ENCODE peak calls at places on chromosomes 5 and 9, in six cellular contexts. F, B, S, Y, J and N are unnamed samples.
A peak's percentile ranks its signal among the peaks of the same experiment; 100 is the strongest.

GRCh38 chr5:68067353-68067752 is 148.2 kb upstream of the PIK3R1 start:
- DNase-seq in F (no peak), B (no peak), Y (no peak), J (peak; percentile 63), S (peak; percentile 44), N (no peak)

GRCh38 chr5:140108093-140109049 is 5.5 kb upstream of the PURA start:
- DNase-seq in S (no peak), F (peak; percentile 30), J (no peak), Y (peak; percentile 45), B (no peak), N (no peak)

GRCh38 chr5:180593446-180594206 is 2.3 kb upstream of the SCGB3A1 start:
- DNase-seq in F (no peak), J (no peak), B (no peak), Y (no peak), S (no peak), N (no peak)

GRCh38 chr5:58410441-58410840 is 49.4 kb downstream of the PLK2 start:
- DNase-seq in S (peak; percentile 89), Y (no peak), F (peak; percentile 48), B (no peak), J (peak; percentile 76), N (no peak)

GRCh38 chr5:135986891-135987401 is 32.2 kb upstream of the LECT2 start:
- DNase-seq in Y (no peak), B (no peak), J (peak; percentile 30), S (no peak), F (no peak), N (no peak)

GRCh38 chr5:94043311-94043710 is 301.9 kb upstream of the POU5F2 start:
- DNase-seq in F (no peak), Y (no peak), S (no peak), B (no peak), J (no peak), N (no peak)

GRCh38 chr9:127854169-127854833 is at the start of gene ENG:
- DNase-seq in J (peak; percentile 48), F (peak; percentile 55), S (peak; percentile 60), Y (peak; percentile 62), B (no peak), N (no peak)

GRCh38 chr5:64147849-64148441 is 17.7 kb upstream of the RNF180 start:
- DNase-seq in Y (peak; percentile 68), B (no peak), J (peak; percentile 54), F (peak; percentile 74), S (peak; percentile 66), N (no peak)

GRCh38 chr9:84932915-84933527 is 263.5 kb downstream of the NTRK2 start:
- DNase-seq in F (no peak), S (no peak), Y (no peak), J (no peak), B (no peak), N (no peak)

GRCh38 chr5:102312586-102312985 is 16.5 kb upstream of the SLCO4C1 start:
- DNase-seq in B (no peak), J (peak; percentile 80), S (no peak), F (peak; percentile 16), Y (no peak), N (no peak)

GRCh38 chr5:66882592-66883227 is 286.5 kb downstream of the MAST4 start:
- DNase-seq in J (peak; percentile 62), B (no peak), F (no peak), S (peak; percentile 82), Y (no peak), N (no peak)

GRCh38 chr5:174329738-174330137 is 284.2 kb downstream of the NSG2 start:
- DNase-seq in B (no peak), Y (no peak), F (no peak), J (peak; percentile 79), S (no peak), N (no peak)

GRCh38 chr9:98875536-98875935 is 68.1 kb downstream of the GALNT12 start:
- DNase-seq in S (no peak), J (no peak), B (no peak), F (no peak), Y (no peak), N (no peak)

GRCh38 chr9:138017200-138017599 is 139.6 kb downstream of the CACNA1B start:
- DNase-seq in Y (no peak), F (no peak), B (no peak), S (no peak), J (no peak), N (no peak)

GRCh38 chr5:170641589-170642031 is 137.8 kb downstream of the KCNIP1 start:
- DNase-seq in B (no peak), F (no peak), J (no peak), Y (no peak), S (no peak), N (peak; percentile 61)

GRCh38 chr5:100590867-100591266 is 55.7 kb downstream of the FAM174A start:
- DNase-seq in S (no peak), J (no peak), Y (no peak), B (no peak), F (no peak), N (no peak)

GRCh38 chr5:40594811-40595210 is 84.9 kb upstream of the PTGER4 start:
- DNase-seq in Y (no peak), S (peak; percentile 56), J (peak; percentile 71), B (no peak), F (no peak), N (no peak)

GRCh38 chr5:34717426-34718327 is 61.5 kb downstream of the RAI14 start:
- DNase-seq in J (peak; percentile 97), F (peak; percentile 25), B (no peak), S (peak; percentile 98), Y (peak; percentile 40), N (no peak)

GRCh38 chr9:78356634-78357033 is 59.7 kb downstream of the PSAT1 start:
- DNase-seq in S (no peak), Y (no peak), B (no peak), F (no peak), J (no peak), N (no peak)

GRCh38 chr5:82295144-82295543 is 17.0 kb upstream of the RPS23 start:
- DNase-seq in B (no peak), J (peak; percentile 35), S (peak; percentile 28), F (no peak), Y (no peak), N (no peak)

GRCh38 chr9:132114102-132114707 is 34.5 kb upstream of the MED27 start:
- DNase-seq in S (peak; percentile 56), J (peak; percentile 45), F (peak; percentile 85), B (no peak), Y (peak; percentile 87), N (no peak)

GRCh38 chr5:179264053-179264540 is 81.2 kb downstream of the ADAMTS2 start:
- DNase-seq in S (no peak), J (no peak), F (no peak), B (no peak), Y (peak; percentile 7), N (peak; percentile 50)

GRCh38 chr5:72485366-72486052 is 21.7 kb downstream of the ZNF366 start:
- DNase-seq in J (no peak), B (no peak), F (no peak), Y (no peak), S (no peak), N (no peak)

GRCh38 chr9:133050781-133051180 is 11.0 kb upstream of the CEL start:
- DNase-seq in J (no peak), S (no peak), Y (no peak), B (no peak), F (no peak), N (no peak)

GRCh38 chr5:73897886-73898285 is 271.9 kb downstream of the ARHGEF28 start:
- DNase-seq in F (no peak), J (no peak), B (no peak), Y (no peak), S (peak; percentile 81), N (no peak)

GRCh38 chr5:14467251-14467650 is 114.3 kb upstream of the OTULINL start:
- DNase-seq in Y (no peak), B (no peak), J (no peak), S (no peak), F (no peak), N (no peak)

GRCh38 chr5:6767481-6768063 is 54.3 kb downstream of the TENT4A start:
- DNase-seq in J (no peak), S (no peak), B (no peak), F (no peak), Y (no peak), N (no peak)

GRCh38 chr9:20242767-20243166 is 379.5 kb downstream of the MLLT3 start:
- DNase-seq in F (no peak), Y (no peak), S (no peak), B (peak; percentile 33), J (no peak), N (no peak)

GRCh38 chr5:59042201-59042600 is 459.3 kb downstream of the RAB3C start:
- DNase-seq in J (peak; percentile 92), S (peak; percentile 77), B (no peak), F (no peak), Y (no peak), N (no peak)

GRCh38 chr9:37836386-37836785 is 35.8 kb downstream of the DCAF10 start:
- DNase-seq in Y (no peak), J (no peak), F (no peak), B (peak; percentile 55), S (no peak), N (no peak)

GRCh38 chr9:98916660-98917059 is 27.0 kb upstream of the COL15A1 start:
- DNase-seq in Y (peak; percentile 62), S (no peak), F (peak; percentile 39), B (no peak), J (peak; percentile 25), N (no peak)

DNA sequence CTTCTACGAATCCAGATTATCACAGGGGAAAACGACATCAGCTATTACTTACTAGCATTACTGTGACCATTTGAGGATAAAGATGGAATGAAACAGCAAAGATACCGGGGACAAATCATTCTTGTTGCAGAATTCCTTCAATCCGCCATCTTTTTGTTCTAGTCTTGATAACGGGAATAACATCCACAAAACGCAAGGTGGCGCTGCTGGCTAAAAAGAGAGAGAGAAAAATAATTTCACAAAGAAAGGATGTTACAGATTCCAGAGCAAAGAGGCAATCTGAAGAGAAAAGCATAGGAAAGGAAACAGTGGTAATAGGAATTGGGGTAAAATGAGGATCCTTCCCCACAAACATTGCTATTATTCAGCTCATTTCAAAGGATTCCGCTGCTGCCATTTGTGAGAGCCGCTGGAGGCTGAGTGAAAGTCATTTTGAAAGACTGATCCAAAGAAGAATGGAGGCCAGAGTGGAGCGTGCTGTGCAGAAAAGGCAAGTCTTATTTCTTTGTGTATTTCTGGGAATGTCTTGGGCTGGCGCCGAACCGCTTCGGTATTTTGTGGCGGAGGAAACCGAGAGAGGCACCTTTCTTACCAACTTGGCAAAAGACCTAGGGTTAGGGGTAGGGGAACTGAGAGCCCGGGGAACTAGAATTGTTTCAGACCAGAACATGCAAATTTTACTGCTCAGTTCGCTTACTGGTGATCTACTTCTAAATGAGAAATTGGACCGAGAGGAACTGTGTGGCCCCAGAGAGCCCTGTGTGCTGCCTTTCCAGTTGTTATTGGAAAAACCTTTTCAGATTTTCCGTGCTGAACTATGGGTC is at the start of gene PCDHB7:
- DNase-seq in S (peak; percentile 45), J (peak; percentile 20), B (no peak), F (no peak), Y (peak; percentile 57), N (no peak)
- TF ChIP-seq CTCF in S (peak; percentile 32), J (peak; percentile 48), B (no peak), F (peak; percentile 3), Y (peak; percentile 66), N (peak; percentile 29)

GRCh38 chr5:150045512-150045911 is 40.8 kb downstream of the CSF1R start:
- DNase-seq in S (no peak), F (no peak), J (no peak), Y (peak; percentile 29), B (no peak), N (no peak)
- TF ChIP-seq CTCF in S (no peak), F (no peak), J (no peak), Y (no peak), B (no peak), N (no peak)

GRCh38 chr9:136713555-136713949 is 1.2 kb downstream of the DIPK1B start:
- DNase-seq in S (no peak), Y (no peak), F (no peak), J (no peak), B (no peak), N (no peak)
- TF ChIP-seq CTCF in S (no peak), Y (no peak), F (no peak), J (no peak), B (no peak), N (no peak)

GRCh38 chr5:77844408-77845272 is 68.5 kb upstream of the TBCA start:
- DNase-seq in S (no peak), Y (no peak), J (peak; percentile 12), F (no peak), B (peak; percentile 23), N (no peak)
- TF ChIP-seq CTCF in S (peak; percentile 18), Y (no peak), J (no peak), F (peak; percentile 35), B (peak; percentile 17), N (no peak)